ENCODE peak calls at places on chromosomes 16 and 17, in six cellular contexts. Y, H, X, M, O and W are unnamed samples.

GRCh38 chr16:49699718-49700117 is 156.2 kb downstream of the ZNF423 start:
- DNase-seq in Y (no peak), H (no peak), X (no peak), M (no peak), O (no peak), W (no peak)

GRCh38 chr17:73103661-73104335 is 11.3 kb upstream of the SLC39A11 start:
- DNase-seq in Y (no peak), H (no peak), X (no peak), M (no peak), O (no peak), W (no peak)

GRCh38 chr17:42266918-42267766 is 9.0 kb downstream of the STAT5B start:
- DNase-seq in Y (peak; percentile 36), H (no peak), X (no peak), M (no peak), O (no peak), W (no peak)

GRCh38 chr16:75311383-75311938 is 60.0 kb upstream of the BCAR1 start:
- DNase-seq in Y (no peak), H (no peak), X (no peak), M (no peak), O (no peak), W (no peak)

GRCh38 chr16:84247844-84248243 is 8.0 kb upstream of the KCNG4 start:
- DNase-seq in Y (no peak), H (no peak), X (no peak), M (no peak), O (no peak), W (no peak)

GRCh38 chr17:68382582-68383085 is 74.7 kb downstream of the WIPI1 start:
- DNase-seq in Y (no peak), H (no peak), X (no peak), M (no peak), O (no peak), W (peak; percentile 4)

GRCh38 chr17:14741516-14741915 is 440.6 kb downstream of the HS3ST3B1 start:
- DNase-seq in Y (no peak), H (no peak), X (no peak), M (no peak), O (no peak), W (no peak)

GRCh38 chr16:57192720-57193486 is 6.8 kb downstream of the RSPRY1 start:
- DNase-seq in Y (no peak), H (no peak), X (no peak), M (no peak), O (no peak), W (no peak)

GRCh38 chr17:48611213-48611612 is 396 bp upstream of the HOXB7 start:
- DNase-seq in Y (no peak), H (no peak), X (no peak), M (no peak), O (no peak), W (no peak)

GRCh38 chr17:66684716-66685115 is 150.2 kb upstream of the CACNG5 start:
- DNase-seq in Y (no peak), H (no peak), X (no peak), M (no peak), O (no peak), W (no peak)

GRCh38 chr16:26749072-26749471 is 317.7 kb upstream of the C16orf82 start:
- DNase-seq in Y (no peak), H (no peak), X (no peak), M (no peak), O (no peak), W (no peak)

GRCh38 chr17:43388198-43389021 is 10.4 kb upstream of the ARL4D start:
- DNase-seq in Y (peak; percentile 87), H (peak; percentile 96), X (peak; percentile 85), M (peak; percentile 84), O (peak; percentile 78), W (peak; percentile 94)

GRCh38 chr17:81386646-81387234 is 8.5 kb upstream of the BAHCC1 start:
- DNase-seq in Y (no peak), H (no peak), X (no peak), M (peak; percentile 55), O (peak; percentile 67), W (peak; percentile 59)

GRCh38 chr16:85002099-85002541 is 9.2 kb downstream of the ZDHHC7 start:
- DNase-seq in Y (no peak), H (no peak), X (no peak), M (no peak), O (no peak), W (peak; percentile 53)

GRCh38 chr17:31404028-31404949 is 12.8 kb downstream of the RAB11FIP4 start:
- DNase-seq in Y (no peak), H (no peak), X (no peak), M (no peak), O (no peak), W (peak; percentile 39)

GRCh38 chr17:45221997-45222272 is 250 bp downstream of the FMNL1 start:
- DNase-seq in Y (no peak), H (no peak), X (no peak), M (no peak), O (peak; percentile 10), W (no peak)

GRCh38 chr16:28931801-28932225 is at the start of gene CD19:
- DNase-seq in Y (no peak), H (no peak), X (no peak), M (no peak), O (no peak), W (no peak)